ENCODE peak calls at places on chromosomes 11 and 22, in seven cellular contexts. Y is heart right ventricle, E is neural crest cell, H is fibroblast of pulmonary artery, M is BE2C, N is WERI-Rb-1, C is type B pancreatic cell. O is an unnamed sample.

GRCh38 chr11:88035271-88035670 is 140.0 kb downstream of the RAB38 start:
- DNase-seq in Y (no peak), E (no peak), H (peak), M (no peak), N (no peak), C (no peak), O (no peak)

GRCh38 chr22:49959782-49960158 is 802 bp upstream of the PIM3 start:
- DNase-seq in Y (peak), E (no peak), H (no peak), M (no peak), N (peak), C (no peak), O (no peak)

GRCh38 chr11:120932305-120932905 is 91.5 kb upstream of the TBCEL start:
- DNase-seq in Y (no peak), E (no peak), H (no peak), M (peak), N (no peak), C (no peak), O (no peak)

GRCh38 chr22:19766506-19767426 is 6.2 kb downstream of the TBX1 start:
- DNase-seq in Y (peak), E (no peak), H (no peak), M (no peak), N (no peak), C (no peak), O (no peak)

GRCh38 chr11:124199702-124200101 is 16.6 kb downstream of the OR10D3 start:
- DNase-seq in Y (no peak), E (no peak), H (peak), M (no peak), N (no peak), C (no peak), O (no peak)

GRCh38 chr22:28989484-28989883 is 72.1 kb downstream of the C22orf31 start:
- DNase-seq in Y (no peak), E (no peak), H (peak), M (no peak), N (no peak), C (no peak), O (no peak)

GRCh38 chr11:72553748-72554147 is 119.4 kb upstream of the CLPB start:
- DNase-seq in Y (no peak), E (no peak), H (peak), M (peak), N (peak), C (no peak), O (no peak)

GRCh38 chr11:131626761-131627160 is 256.3 kb downstream of the NTM start:
- DNase-seq in Y (no peak), E (no peak), H (no peak), M (no peak), N (no peak), C (no peak), O (peak)

GRCh38 chr22:44172370-44173108 is 8.2 kb upstream of the PARVG start:
- DNase-seq in Y (peak), E (no peak), H (no peak), M (no peak), N (no peak), C (no peak), O (peak)

GRCh38 chr11:74696932-74697687 is 34.1 kb downstream of the CHRDL2 start:
- DNase-seq in Y (peak), E (no peak), H (peak), M (no peak), N (no peak), C (no peak), O (peak)

GRCh38 chr11:96388891-96389603 is 665 bp downstream of the CCDC82 start:
- DNase-seq in Y (no peak), E (no peak), H (no peak), M (no peak), N (peak), C (no peak), O (no peak)

GRCh38 chr11:106379265-106379664 is 301.8 kb downstream of the AASDHPPT start:
- DNase-seq in Y (no peak), E (no peak), H (no peak), M (no peak), N (no peak), C (no peak), O (no peak)

GRCh38 chr11:10032991-10033390 is 261.0 kb downstream of the SBF2 start:
- DNase-seq in Y (no peak), E (no peak), H (peak), M (no peak), N (no peak), C (no peak), O (no peak)

GRCh38 chr11:126637800-126638175 is 282.3 kb downstream of the ST3GAL4 start:
- DNase-seq in Y (no peak), E (no peak), H (peak), M (no peak), N (no peak), C (no peak), O (no peak)

GRCh38 chr11:102305352-102306047 is 11.8 kb upstream of the BIRC3 start:
- DNase-seq in Y (no peak), E (no peak), H (no peak), M (no peak), N (no peak), C (no peak), O (no peak)

GRCh38 chr22:50305658-50306566 is 1.5 kb downstream of the PLXNB2 start:
- DNase-seq in Y (peak), E (no peak), H (peak), M (peak), N (peak), C (no peak), O (peak)

GRCh38 chr22:38490915-38491314 is 15.2 kb downstream of the DDX17 start:
- DNase-seq in Y (peak), E (no peak), H (peak), M (peak), N (no peak), C (no peak), O (no peak)

GRCh38 chr22:38860291-38861169 is 11.5 kb downstream of the CBX6 start:
- DNase-seq in Y (no peak), E (no peak), H (no peak), M (peak), N (peak), C (no peak), O (no peak)

GRCh38 chr22:34319346-34319745 is 399.1 kb upstream of the LARGE1 start:
- DNase-seq in Y (no peak), E (no peak), H (no peak), M (no peak), N (no peak), C (no peak), O (peak)

GRCh38 chr22:22196018-22196533 is 48.5 kb upstream of the VPREB1 start:
- DNase-seq in Y (no peak), E (no peak), H (no peak), M (no peak), N (no peak), C (no peak), O (peak)

GRCh38 chr22:27973851-27974250 is 54.8 kb upstream of the PITPNB start:
- DNase-seq in Y (no peak), E (no peak), H (no peak), M (no peak), N (no peak), C (no peak), O (no peak)

GRCh38 chr11:64695548-64695947 is 27.4 kb downstream of the NRXN2 start:
- DNase-seq in Y (no peak), E (no peak), H (no peak), M (no peak), N (no peak), C (no peak), O (no peak)

GRCh38 chr22:30310881-30311771 is 15.6 kb downstream of the TBC1D10A start:
- DNase-seq in Y (peak), E (no peak), H (peak), M (no peak), N (no peak), C (no peak), O (peak)

GRCh38 chr11:8202428-8203160 is 33.8 kb upstream of the RIC3 start:
- DNase-seq in Y (no peak), E (no peak), H (no peak), M (no peak), N (no peak), C (no peak), O (no peak)

GRCh38 chr22:49930596-49931412 is 12.4 kb downstream of the CRELD2 start:
- DNase-seq in Y (no peak), E (no peak), H (peak), M (peak), N (peak), C (no peak), O (no peak)

GRCh38 chr11:30143098-30143705 is 87.6 kb upstream of the FSHB start:
- DNase-seq in Y (no peak), E (peak), H (peak), M (no peak), N (peak), C (no peak), O (no peak)

GRCh38 chr11:102802341-102802740 is 4.4 kb upstream of the MMP1 start:
- DNase-seq in Y (no peak), E (no peak), H (peak), M (no peak), N (no peak), C (no peak), O (no peak)

GRCh38 chr11:65538232-65538914 is 13.5 kb downstream of the SCYL1 start:
- DNase-seq in Y (no peak), E (no peak), H (no peak), M (no peak), N (no peak), C (no peak), O (no peak)

GRCh38 chr11:6431861-6432260 is 8.9 kb downstream of the HPX start:
- DNase-seq in Y (no peak), E (no peak), H (peak), M (peak), N (no peak), C (no peak), O (no peak)

GRCh38 chr11:67211656-67212436 is 54.4 kb upstream of the GRK2 start:
- DNase-seq in Y (no peak), E (no peak), H (no peak), M (no peak), N (no peak), C (no peak), O (no peak)

GRCh38 chr11:62439785-62440602 is 21.2 kb downstream of the SCGB1A1 start:
- DNase-seq in Y (peak), E (no peak), H (peak), M (no peak), N (no peak), C (no peak), O (no peak)
- TF ChIP-seq CTCF in Y (no peak), E (no peak), H (no peak), M (no peak), N (no peak), C (no peak), O (no peak)

GRCh38 chr11:77371646-77372045 is 70.2 kb upstream of the GDPD4 start:
- DNase-seq in Y (no peak), E (no peak), H (no peak), M (no peak), N (peak), C (no peak), O (no peak)

GRCh38 chr11:77372736-77373135 is 71.2 kb upstream of the GDPD4 start:
- DNase-seq in Y (no peak), E (no peak), H (no peak), M (no peak), N (no peak), C (no peak), O (no peak)

GRCh38 chr11:77374611-77375031 is 73.1 kb upstream of the GDPD4 start:
- DNase-seq in Y (no peak), E (no peak), H (no peak), M (no peak), N (no peak), C (no peak), O (no peak)

GRCh38 chr11:77374108-77374507 is 72.6 kb upstream of the GDPD4 start:
- DNase-seq in Y (no peak), E (no peak), H (no peak), M (no peak), N (no peak), C (no peak), O (no peak)

DNA sequence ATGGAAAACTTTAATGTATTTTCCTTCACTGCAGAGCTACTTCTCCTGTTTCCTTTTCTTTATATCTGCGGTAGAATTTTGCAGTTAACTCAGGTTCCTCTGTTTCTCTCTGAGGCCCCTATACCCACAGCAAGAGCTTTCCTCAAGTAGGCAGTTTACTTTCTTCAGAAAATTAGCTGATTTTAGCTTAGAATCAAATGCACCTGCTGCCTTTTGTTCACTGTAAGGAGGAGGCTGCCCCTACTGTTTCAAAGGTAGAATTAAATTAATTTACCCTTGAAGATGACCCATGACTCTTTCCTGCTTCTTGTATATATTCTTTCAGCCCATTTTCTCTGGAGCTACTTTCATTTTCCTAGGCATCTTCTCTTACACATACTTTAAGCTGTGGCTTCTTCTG is 68.7 kb upstream of the GDPD4 start:
- DNase-seq in Y (no peak), E (no peak), H (no peak), M (no peak), N (no peak), C (no peak), O (no peak)
- TF ChIP-seq CTCF in Y (no peak), E (no peak), H (no peak), M (peak), N (no peak), C (no peak), O (no peak)

DNA sequence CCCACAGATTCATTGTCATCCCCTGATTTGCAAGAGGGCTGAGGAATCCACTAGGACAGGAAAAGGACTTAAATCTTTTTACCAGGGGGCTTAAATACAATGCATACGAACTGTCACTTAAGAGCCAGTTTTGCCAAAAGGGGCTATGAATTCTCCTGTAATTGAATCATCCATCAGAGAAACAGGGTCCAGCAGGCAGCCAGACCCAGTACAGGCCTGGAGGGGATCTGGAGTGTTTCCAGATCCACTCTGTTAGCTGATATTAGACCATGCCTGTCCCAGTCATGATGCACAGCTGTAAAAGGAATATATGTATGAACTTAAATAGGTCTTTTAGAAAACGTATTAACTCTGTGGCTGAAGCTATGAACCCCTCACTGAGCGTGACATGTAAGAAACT is 53.8 kb upstream of the PRSS23 start:
- DNase-seq in Y (no peak), E (no peak), H (no peak), M (peak), N (no peak), C (no peak), O (no peak)
- TF ChIP-seq CTCF in Y (no peak), E (no peak), H (no peak), M (no peak), N (no peak), C (no peak), O (no peak)

DNA sequence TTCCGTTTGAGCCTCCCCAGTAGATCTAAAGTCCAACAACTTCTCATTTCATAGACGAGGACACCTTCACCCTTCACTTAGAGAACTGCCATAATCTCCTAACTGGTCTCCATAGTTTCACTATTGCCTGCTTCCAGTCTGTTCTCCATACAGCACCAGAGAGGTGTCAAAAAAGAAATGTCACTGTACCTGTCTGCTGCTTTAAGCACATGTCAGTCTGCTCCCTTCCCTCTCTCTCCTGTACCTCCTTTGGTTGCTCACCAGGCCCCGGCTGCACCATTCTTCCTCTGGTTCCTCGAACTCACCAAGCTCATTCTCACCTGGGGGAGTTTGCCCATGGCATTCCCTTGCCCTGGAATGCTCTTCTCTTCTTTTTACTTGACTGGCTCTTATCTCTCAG is 75.8 kb downstream of the NAV2 start:
- DNase-seq in Y (no peak), E (no peak), H (no peak), M (no peak), N (no peak), C (no peak), O (no peak)
- TF ChIP-seq CTCF in Y (no peak), E (no peak), H (no peak), M (no peak), N (no peak), C (no peak), O (no peak)

DNA sequence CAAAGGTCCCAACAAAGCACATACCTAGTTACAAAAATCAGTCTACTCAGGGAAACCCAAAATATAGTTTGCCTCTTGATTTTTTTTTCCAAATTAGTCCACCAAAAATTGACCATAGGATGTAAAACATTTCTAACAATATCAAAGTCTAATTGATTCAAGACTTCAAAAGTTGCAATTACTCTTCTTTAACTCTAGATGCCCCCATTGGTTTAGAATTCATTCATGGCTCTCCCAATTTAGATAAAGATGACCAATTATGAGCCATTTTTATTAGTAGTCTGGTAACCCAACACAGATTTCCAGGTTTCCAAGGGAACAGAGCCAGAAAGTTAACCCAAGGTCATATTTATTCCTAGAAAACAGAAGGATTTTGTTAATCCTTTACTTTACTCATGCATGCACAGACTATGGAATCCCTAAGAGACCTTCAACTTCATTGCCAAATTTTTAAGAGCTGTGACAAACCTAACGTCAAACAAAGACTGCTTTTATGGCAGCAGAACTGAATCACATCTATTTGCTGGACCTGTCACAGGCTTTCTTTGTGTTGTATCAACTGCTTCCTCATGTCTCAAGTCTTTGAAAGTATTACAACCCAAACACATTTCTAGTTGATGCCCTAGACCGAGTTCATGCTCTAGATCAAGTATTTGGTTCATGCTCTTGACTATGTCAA is 55.3 kb downstream of the C22orf42 start:
- DNase-seq in Y (no peak), E (no peak), H (peak), M (no peak), N (no peak), C (no peak), O (peak)
- TF ChIP-seq CTCF in Y (no peak), E (peak), H (peak), M (no peak), N (no peak), C (peak), O (peak)

DNA sequence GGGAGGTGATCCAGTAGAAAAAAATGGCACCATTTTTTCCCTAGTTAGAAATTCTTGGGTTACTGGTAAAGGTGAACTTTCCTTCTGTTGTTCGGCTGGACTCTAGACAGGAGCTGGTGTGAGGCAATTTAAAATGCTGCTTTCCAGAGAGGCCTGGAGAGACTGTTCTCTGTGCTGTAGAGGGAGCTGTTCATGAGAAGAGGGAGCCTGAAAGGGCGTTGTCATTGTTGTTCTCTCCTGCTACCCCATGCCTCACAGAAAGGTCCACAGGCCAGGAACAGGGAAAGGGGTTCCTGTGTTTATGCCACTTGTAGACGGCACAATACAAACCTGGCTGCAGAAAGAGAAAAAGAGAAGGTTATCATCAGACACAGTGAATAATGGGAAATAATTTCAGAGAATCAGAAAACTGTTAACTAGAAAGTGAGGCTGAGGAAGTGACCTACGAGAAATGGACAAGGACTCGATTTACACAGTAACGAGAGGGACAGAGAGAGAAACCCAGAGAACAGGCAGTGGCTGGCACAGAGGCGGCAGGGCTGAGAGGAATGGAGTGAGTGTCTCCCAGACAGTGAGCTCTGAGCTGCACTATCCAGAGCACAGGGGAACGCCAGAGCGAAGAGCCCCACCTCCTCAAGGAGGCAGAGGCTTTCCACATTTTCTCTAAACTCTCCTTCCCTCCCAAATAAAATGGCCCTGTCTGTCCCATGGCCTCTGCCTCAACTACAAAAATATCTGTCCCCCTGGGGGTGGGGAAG is 109.2 kb downstream of the RRM1 start:
- DNase-seq in Y (no peak), E (no peak), H (no peak), M (no peak), N (no peak), C (no peak), O (no peak)
- TF ChIP-seq CTCF in Y (no peak), E (no peak), H (no peak), M (peak), N (peak), C (no peak), O (no peak)